ENCODE peak calls at places on chromosomes 16 and 17, in eight cellular contexts. G, B, Q, Z, E, W, J and V are unnamed samples. For H3K4me1, the result is how much of the 10 kb centered on the place peaks cover.

GRCh38 chr17:37392024-37392590 is 14.5 kb downstream of the ACACA start:
- DNase-seq in Q (no peak), G (no peak), W (no peak), J (no peak), E (no peak), B (no peak), Z (peak), V (no peak)

GRCh38 chr17:6381052-6381451 is 53.9 kb downstream of the AIPL1 start:
- DNase-seq in J (no peak), Q (no peak), B (no peak), G (no peak), Z (no peak), W (no peak), E (no peak), V (no peak)

GRCh38 chr17:27247071-27247957 is 46.6 kb upstream of the WSB1 start:
- DNase-seq in B (peak), E (peak), Z (peak), G (peak), J (peak), W (no peak), Q (peak), V (peak)

GRCh38 chr16:27305839-27306442 is 7.8 kb upstream of the IL4R start:
- DNase-seq in Q (no peak), J (no peak), G (no peak), B (no peak), W (no peak), Z (no peak), E (no peak), V (no peak)

GRCh38 chr17:27339836-27340550 is 46.1 kb downstream of the WSB1 start:
- DNase-seq in E (no peak), G (no peak), J (no peak), B (no peak), Q (no peak), W (no peak), Z (peak), V (no peak)

GRCh38 chr16:72036098-72036497 is 18.2 kb upstream of the HP start:
- DNase-seq in Q (no peak), W (no peak), B (no peak), Z (no peak), E (no peak), J (no peak), G (no peak), V (no peak)

GRCh38 chr17:71118039-71118438 is 948.7 kb downstream of the KCNJ2 start:
- DNase-seq in W (no peak), E (no peak), B (no peak), J (no peak), Q (peak), Z (peak), G (no peak), V (no peak)

GRCh38 chr16:47940466-47940865 is 215.3 kb downstream of the ABCC12 start:
- DNase-seq in E (no peak), J (no peak), W (no peak), Q (no peak), B (no peak), G (no peak), Z (no peak), V (no peak)

DNA sequence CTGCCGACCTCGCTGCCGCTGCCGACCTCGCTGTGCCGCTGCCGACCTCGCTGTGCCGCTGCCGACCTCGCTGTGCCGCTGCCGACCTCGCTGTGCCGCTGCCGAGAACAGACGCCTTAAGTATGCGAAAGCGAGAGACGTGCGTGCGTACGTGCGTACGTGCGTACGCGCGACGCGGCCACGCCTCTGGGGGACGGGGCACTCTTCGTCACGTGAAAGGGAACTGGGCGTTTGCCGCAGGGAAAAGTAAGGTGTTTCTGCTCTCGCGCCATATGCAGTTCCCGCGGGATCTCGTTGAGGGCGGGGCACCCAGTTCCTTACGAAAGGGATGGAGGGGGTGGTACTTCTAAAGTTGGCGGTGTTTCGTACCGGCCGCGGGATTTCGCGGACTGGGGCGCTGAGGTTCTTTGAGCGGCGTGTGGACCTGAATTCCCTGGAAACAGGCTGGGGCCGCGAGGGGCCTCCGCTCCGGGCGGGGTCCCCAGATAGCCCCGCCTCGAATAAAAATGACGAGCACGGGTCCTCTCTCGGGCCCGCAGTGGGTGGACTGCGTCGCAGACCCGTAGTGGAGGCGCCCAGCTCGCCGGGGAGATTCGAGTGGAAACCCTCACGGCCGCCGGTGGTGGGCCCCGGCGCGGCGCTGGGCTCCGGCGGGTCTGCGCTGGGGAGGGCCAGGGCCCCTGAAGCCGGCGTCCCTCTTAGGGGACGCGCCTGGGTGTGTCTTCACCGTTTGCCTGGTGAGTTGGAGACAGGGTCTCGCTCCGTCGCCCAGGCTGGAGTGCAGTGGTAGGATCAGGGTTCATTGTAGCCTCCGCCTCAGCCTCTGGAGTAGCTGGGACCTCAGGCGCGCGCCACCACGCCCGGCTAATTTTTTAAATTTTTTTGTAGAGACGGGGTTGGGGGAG is at the start of gene EIF4A3:
- DNase-seq in E (peak), G (peak), Z (peak), B (peak), W (peak), J (peak), Q (peak), V (peak)
- TF ChIP-seq POLR2A in E (peak), G (peak), Z (peak), B (peak), W (peak), J (peak), Q (peak), V (no peak)

GRCh38 chr16:674968-675883 is at the start of gene RHBDL1:
- DNase-seq in J (no peak), Q (no peak), E (no peak), B (no peak), G (no peak), W (no peak), Z (peak), V (no peak)
- H3K27ac ChIP-seq in J (no peak), Q (no peak), E (no peak), B (no peak), G (peak), W (peak), Z (peak), V (peak)

GRCh38 chr17:1200440-1200839 is 20.7 kb upstream of the ABR start:
- DNase-seq in W (no peak), B (peak), E (no peak), Q (no peak), Z (no peak), G (no peak), J (no peak), V (no peak)

GRCh38 chr17:1197781-1198490 is 18.2 kb upstream of the ABR start:
- DNase-seq in B (peak), W (peak), G (no peak), J (peak), Z (no peak), Q (peak), E (peak), V (peak)

GRCh38 chr17:1201132-1201702 is 21.4 kb upstream of the ABR start:
- DNase-seq in Z (no peak), B (peak), J (no peak), G (no peak), Q (peak), E (no peak), W (no peak), V (no peak)

GRCh38 chr17:1196946-1197345 is 17.2 kb upstream of the ABR start:
- DNase-seq in Q (no peak), W (no peak), J (no peak), E (no peak), G (no peak), B (peak), Z (no peak), V (no peak)

GRCh38 chr17:1197379-1197778 is 17.6 kb upstream of the ABR start:
- DNase-seq in E (peak), W (no peak), J (no peak), Q (peak), Z (no peak), G (no peak), B (peak), V (no peak)
- H3K4me1 ChIP-seq in E (under half), W (under half), J (under half), Q (under half), Z (under half), G (under half), B (under half), V (under half)

DNA sequence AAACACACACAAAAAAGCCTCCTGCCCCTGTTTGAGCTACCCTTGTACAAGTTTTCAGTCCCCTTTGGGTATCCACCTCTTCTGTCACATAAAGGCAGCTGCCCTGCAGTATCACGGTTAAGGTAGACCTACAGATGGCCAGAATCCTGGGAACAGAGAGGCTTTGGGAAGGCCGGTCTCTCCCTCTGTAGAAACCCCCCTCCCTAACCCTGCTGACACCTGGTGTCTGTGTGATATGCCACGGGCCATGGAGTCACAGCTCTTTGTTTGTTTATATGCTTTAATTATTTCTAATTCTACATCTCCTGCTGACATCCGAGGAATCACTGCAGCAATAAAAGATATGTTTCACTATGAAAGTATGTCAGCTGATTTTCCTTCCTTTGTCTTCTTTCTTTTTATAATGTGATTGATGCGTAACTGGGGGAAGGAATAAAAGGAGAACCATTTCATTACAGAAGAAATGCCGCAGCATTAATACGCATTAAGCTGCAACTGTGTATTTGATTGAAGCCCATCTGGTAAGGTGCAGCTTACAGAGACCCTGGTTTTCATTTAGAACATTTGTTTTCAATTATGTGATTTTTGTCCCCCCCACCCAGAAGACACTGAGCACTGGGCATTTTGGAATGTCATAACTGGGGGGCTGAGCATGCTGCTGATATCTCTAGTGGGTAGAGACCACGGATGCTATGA is 142.1 kb downstream of the SLC39A11 start:
- DNase-seq in G (no peak), B (no peak), E (no peak), Z (no peak), W (no peak), J (no peak), Q (no peak), V (no peak)
- TF ChIP-seq POLR2A in G (no peak), B (no peak), E (no peak), Z (no peak), W (no peak), J (no peak), Q (no peak), V (no peak)